ENCODE peak calls at places on chromosome 21, in six cellular contexts. One of them, this sample, is unnamed.

GRCh38 chr21:16473965-16474364 is 744.2 kb downstream of the USP25 start:
- DNase-seq in A549: no peak
- DNase-seq in GM12878: no peak
- DNase-seq in endothelial cell of umbilical vein: no peak
- DNase-seq in K562: no peak
- DNase-seq in HepG2: no peak
- DNase-seq in this sample: no peak

GRCh38 chr21:32155226-32155625 is 123.6 kb downstream of the MIS18A start:
- DNase-seq in A549: no peak
- DNase-seq in GM12878: no peak
- DNase-seq in K562: no peak
- DNase-seq in endothelial cell of umbilical vein: no peak
- DNase-seq in HepG2: no peak
- DNase-seq in this sample: no peak

GRCh38 chr21:34994646-34995631 is 54.2 kb downstream of the RUNX1 start:
- DNase-seq in K562: peak
- DNase-seq in A549: no peak
- DNase-seq in HepG2: no peak
- DNase-seq in GM12878: no peak
- DNase-seq in endothelial cell of umbilical vein: no peak
- DNase-seq in this sample: peak

GRCh38 chr21:16563111-16563510 is 833.3 kb downstream of the USP25 start:
- DNase-seq in GM12878: no peak
- DNase-seq in K562: no peak
- DNase-seq in endothelial cell of umbilical vein: no peak
- DNase-seq in HepG2: no peak
- DNase-seq in A549: no peak
- DNase-seq in this sample: no peak

GRCh38 chr21:35619184-35619583 is 441.1 kb downstream of the SETD4 start:
- DNase-seq in HepG2: no peak
- DNase-seq in endothelial cell of umbilical vein: peak
- DNase-seq in GM12878: no peak
- DNase-seq in K562: peak
- DNase-seq in A549: no peak
- DNase-seq in this sample: peak

GRCh38 chr21:32306021-32306780 is 7.5 kb downstream of the MRAP start:
- DNase-seq in K562: no peak
- DNase-seq in A549: no peak
- DNase-seq in HepG2: peak
- DNase-seq in endothelial cell of umbilical vein: peak
- DNase-seq in GM12878: no peak
- DNase-seq in this sample: peak

GRCh38 chr21:15437873-15438272 is 291.9 kb upstream of the USP25 start:
- DNase-seq in GM12878: peak
- DNase-seq in K562: no peak
- DNase-seq in HepG2: no peak
- DNase-seq in A549: no peak
- DNase-seq in endothelial cell of umbilical vein: peak
- DNase-seq in this sample: peak

GRCh38 chr21:21806711-21807597 is 808.7 kb downstream of the NCAM2 start:
- DNase-seq in A549: no peak
- DNase-seq in HepG2: no peak
- DNase-seq in K562: no peak
- DNase-seq in endothelial cell of umbilical vein: no peak
- DNase-seq in GM12878: no peak
- DNase-seq in this sample: no peak

GRCh38 chr21:42818328-42818749 is 61.0 kb downstream of the WDR4 start:
- DNase-seq in GM12878: no peak
- DNase-seq in K562: peak
- DNase-seq in endothelial cell of umbilical vein: peak
- DNase-seq in A549: no peak
- DNase-seq in HepG2: peak
- DNase-seq in this sample: peak

GRCh38 chr21:35617491-35617890 is 442.8 kb downstream of the SETD4 start:
- DNase-seq in endothelial cell of umbilical vein: no peak
- DNase-seq in HepG2: no peak
- DNase-seq in A549: no peak
- DNase-seq in GM12878: no peak
- DNase-seq in K562: no peak
- DNase-seq in this sample: no peak

GRCh38 chr21:35548904-35549615 is 500.0 kb upstream of the RUNX1 start:
- DNase-seq in endothelial cell of umbilical vein: no peak
- DNase-seq in HepG2: no peak
- DNase-seq in K562: no peak
- DNase-seq in A549: no peak
- DNase-seq in GM12878: no peak
- DNase-seq in this sample: no peak

GRCh38 chr21:32096411-32096810 is 182.4 kb downstream of the MIS18A start:
- DNase-seq in HepG2: peak
- DNase-seq in GM12878: no peak
- DNase-seq in K562: peak
- DNase-seq in A549: peak
- DNase-seq in endothelial cell of umbilical vein: peak
- DNase-seq in this sample: peak

GRCh38 chr21:39938086-39938611 is 70.9 kb downstream of the PCP4 start:
- DNase-seq in HepG2: no peak
- DNase-seq in endothelial cell of umbilical vein: no peak
- DNase-seq in GM12878: no peak
- DNase-seq in K562: no peak
- DNase-seq in A549: no peak
- DNase-seq in this sample: no peak

GRCh38 chr21:38965910-38966504 is 160.3 kb downstream of the ETS2 start:
- DNase-seq in A549: peak
- DNase-seq in HepG2: peak
- DNase-seq in endothelial cell of umbilical vein: no peak
- DNase-seq in K562: peak
- DNase-seq in GM12878: no peak
- DNase-seq in this sample: no peak

GRCh38 chr21:36113647-36114428 is 21.0 kb upstream of the CBR3 start:
- DNase-seq in K562: no peak
- DNase-seq in endothelial cell of umbilical vein: no peak
- DNase-seq in GM12878: no peak
- DNase-seq in A549: no peak
- DNase-seq in HepG2: peak
- DNase-seq in this sample: peak

GRCh38 chr21:31500976-31501375 is 156.9 kb upstream of the TIAM1 start:
- DNase-seq in GM12878: no peak
- DNase-seq in K562: no peak
- DNase-seq in endothelial cell of umbilical vein: no peak
- DNase-seq in HepG2: no peak
- DNase-seq in A549: no peak
- DNase-seq in this sample: no peak

GRCh38 chr21:36288651-36289243 is 31.2 kb upstream of the MORC3 start:
- DNase-seq in GM12878: no peak
- DNase-seq in K562: no peak
- DNase-seq in HepG2: no peak
- DNase-seq in endothelial cell of umbilical vein: no peak
- DNase-seq in A549: no peak
- DNase-seq in this sample: no peak

GRCh38 chr21:46124083-46124925 is 26.4 kb downstream of the COL6A2 start:
- DNase-seq in A549: no peak
- DNase-seq in endothelial cell of umbilical vein: no peak
- DNase-seq in GM12878: no peak
- DNase-seq in HepG2: no peak
- DNase-seq in K562: no peak
- DNase-seq in this sample: no peak
- H3K4me3 ChIP-seq in A549: no peak
- H3K4me3 ChIP-seq in endothelial cell of umbilical vein: no peak
- H3K4me3 ChIP-seq in GM12878: no peak
- H3K4me3 ChIP-seq in HepG2: no peak
- H3K4me3 ChIP-seq in K562: no peak
- H3K4me3 ChIP-seq in this sample: no peak

GRCh38 chr21:26469789-26470188 is 103.3 kb downstream of the CYYR1 start:
- DNase-seq in endothelial cell of umbilical vein: no peak
- DNase-seq in HepG2: no peak
- DNase-seq in GM12878: no peak
- DNase-seq in A549: no peak
- DNase-seq in K562: no peak
- DNase-seq in this sample: no peak

GRCh38 chr21:26470361-26471115 is 102.5 kb downstream of the CYYR1 start:
- DNase-seq in endothelial cell of umbilical vein: no peak
- DNase-seq in A549: no peak
- DNase-seq in K562: no peak
- DNase-seq in HepG2: no peak
- DNase-seq in GM12878: no peak
- DNase-seq in this sample: no peak

GRCh38 chr21:26471116-26471505 is 102.0 kb downstream of the CYYR1 start:
- DNase-seq in HepG2: no peak
- DNase-seq in GM12878: no peak
- DNase-seq in K562: no peak
- DNase-seq in endothelial cell of umbilical vein: no peak
- DNase-seq in A549: no peak
- DNase-seq in this sample: no peak

GRCh38 chr21:26473471-26473870 is 99.6 kb downstream of the CYYR1 start:
- DNase-seq in HepG2: no peak
- DNase-seq in endothelial cell of umbilical vein: no peak
- DNase-seq in K562: no peak
- DNase-seq in GM12878: no peak
- DNase-seq in A549: no peak
- DNase-seq in this sample: no peak
- TF ChIP-seq MYC in HepG2: no peak
- TF ChIP-seq MYC in endothelial cell of umbilical vein: no peak
- TF ChIP-seq MYC in K562: no peak
- TF ChIP-seq MYC in GM12878: no peak
- TF ChIP-seq MYC in A549: no peak
- TF ChIP-seq MYC in this sample: no peak

GRCh38 chr21:46284722-46285121 is 689 bp downstream of the MCM3AP start:
- DNase-seq in endothelial cell of umbilical vein: no peak
- DNase-seq in HepG2: no peak
- DNase-seq in K562: no peak
- DNase-seq in GM12878: no peak
- DNase-seq in A549: no peak
- DNase-seq in this sample: no peak
- H3K4me3 ChIP-seq in endothelial cell of umbilical vein: peak
- H3K4me3 ChIP-seq in HepG2: peak
- H3K4me3 ChIP-seq in K562: peak
- H3K4me3 ChIP-seq in GM12878: peak
- H3K4me3 ChIP-seq in A549: peak
- H3K4me3 ChIP-seq in this sample: peak

DNA sequence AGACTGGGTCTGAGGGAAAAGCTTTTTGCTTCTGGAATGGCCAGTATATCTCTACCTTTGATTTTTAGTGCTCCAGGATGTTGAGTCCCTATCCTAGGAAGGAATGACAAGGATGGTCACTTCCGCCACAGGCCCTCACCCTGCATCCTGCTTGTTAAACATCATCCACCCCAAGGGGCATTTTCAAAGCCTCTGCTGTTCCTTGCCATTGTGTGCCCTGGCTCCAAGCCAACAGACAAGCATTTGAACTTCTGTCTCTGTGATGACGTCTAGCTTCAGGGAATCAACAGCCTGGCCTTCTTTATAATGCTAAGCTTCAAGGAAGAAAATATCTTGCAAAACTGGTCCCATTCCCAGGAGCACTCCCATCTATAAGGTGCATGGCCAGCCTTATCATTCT is 12.3 kb upstream of the JAM2 start:
- DNase-seq in GM12878: no peak
- DNase-seq in endothelial cell of umbilical vein: no peak
- DNase-seq in K562: no peak
- DNase-seq in HepG2: no peak
- DNase-seq in A549: no peak
- DNase-seq in this sample: no peak
- TF ChIP-seq MYC in GM12878: no peak
- TF ChIP-seq MYC in endothelial cell of umbilical vein: no peak
- TF ChIP-seq MYC in K562: no peak
- TF ChIP-seq MYC in HepG2: no peak
- TF ChIP-seq MYC in A549: no peak
- TF ChIP-seq MYC in this sample: no peak

GRCh38 chr21:41363370-41364270 is 1.8 kb downstream of the MX2 start:
- DNase-seq in K562: no peak
- DNase-seq in GM12878: no peak
- DNase-seq in HepG2: no peak
- DNase-seq in endothelial cell of umbilical vein: no peak
- DNase-seq in A549: no peak
- DNase-seq in this sample: no peak
- H3K4me3 ChIP-seq in K562: no peak
- H3K4me3 ChIP-seq in GM12878: peak
- H3K4me3 ChIP-seq in HepG2: no peak
- H3K4me3 ChIP-seq in endothelial cell of umbilical vein: no peak
- H3K4me3 ChIP-seq in A549: no peak
- H3K4me3 ChIP-seq in this sample: no peak

DNA sequence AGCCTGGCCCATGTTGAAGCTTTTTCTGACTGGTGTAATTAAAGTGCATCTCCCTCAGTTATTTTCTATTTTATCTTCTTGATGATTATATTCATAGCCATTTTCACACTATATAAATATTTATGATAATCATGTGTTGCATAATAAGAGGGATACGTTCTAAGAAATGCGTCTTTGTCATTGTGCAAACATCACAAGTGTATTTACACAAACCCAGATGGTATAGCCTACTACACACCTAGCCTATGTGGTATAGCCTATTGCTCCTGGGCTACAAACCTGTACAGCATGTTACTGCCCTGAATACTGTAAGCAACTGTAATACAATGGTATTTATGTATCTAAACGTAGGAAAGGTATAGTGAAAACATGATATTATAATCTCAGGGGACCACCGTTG is 88.1 kb downstream of the BACH1 start:
- DNase-seq in A549: no peak
- DNase-seq in endothelial cell of umbilical vein: no peak
- DNase-seq in GM12878: no peak
- DNase-seq in K562: no peak
- DNase-seq in HepG2: no peak
- DNase-seq in this sample: no peak
- TF ChIP-seq MYC in A549: no peak
- TF ChIP-seq MYC in endothelial cell of umbilical vein: no peak
- TF ChIP-seq MYC in GM12878: no peak
- TF ChIP-seq MYC in K562: no peak
- TF ChIP-seq MYC in HepG2: no peak
- TF ChIP-seq MYC in this sample: no peak

GRCh38 chr21:45057886-45058285 is 16.5 kb upstream of the ADARB1 start:
- DNase-seq in GM12878: no peak
- DNase-seq in K562: no peak
- DNase-seq in A549: no peak
- DNase-seq in HepG2: no peak
- DNase-seq in endothelial cell of umbilical vein: no peak
- DNase-seq in this sample: no peak
- H3K4me3 ChIP-seq in GM12878: no peak
- H3K4me3 ChIP-seq in K562: no peak
- H3K4me3 ChIP-seq in A549: no peak
- H3K4me3 ChIP-seq in HepG2: no peak
- H3K4me3 ChIP-seq in endothelial cell of umbilical vein: no peak
- H3K4me3 ChIP-seq in this sample: no peak

DNA sequence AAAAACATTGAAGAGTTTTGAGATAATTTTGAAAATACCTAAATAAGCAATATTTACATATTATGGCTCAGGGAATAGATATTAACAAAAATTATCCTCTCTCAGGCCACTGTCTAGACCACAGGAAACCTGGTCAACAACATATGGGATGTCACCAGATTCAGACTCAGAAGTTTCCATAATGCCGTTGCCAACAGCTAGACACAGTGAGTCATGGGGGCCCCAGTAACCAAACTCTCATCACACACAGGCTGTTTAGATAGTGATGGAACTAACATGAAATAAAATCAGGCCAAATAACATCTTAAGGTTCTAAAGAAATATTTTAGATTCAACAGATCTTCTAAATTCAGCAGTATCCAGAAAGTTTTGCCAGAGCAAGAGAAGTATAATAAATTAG is 681.7 kb upstream of the ADAMTS5 start:
- DNase-seq in endothelial cell of umbilical vein: peak
- DNase-seq in K562: no peak
- DNase-seq in HepG2: no peak
- DNase-seq in GM12878: no peak
- DNase-seq in A549: no peak
- DNase-seq in this sample: no peak
- TF ChIP-seq MYC in endothelial cell of umbilical vein: no peak
- TF ChIP-seq MYC in K562: no peak
- TF ChIP-seq MYC in HepG2: no peak
- TF ChIP-seq MYC in GM12878: no peak
- TF ChIP-seq MYC in A549: no peak
- TF ChIP-seq MYC in this sample: no peak